ENCODE peak calls at places on chromosomes 2 and 18, in four cellular contexts. L, Y, B and O are unnamed samples.

GRCh38 chr2:199230091-199230490 is 227.6 kb downstream of the SATB2 start:
- DNase-seq in L (no peak), Y (no peak), B (peak; percentile 21), O (no peak)

GRCh38 chr2:26537069-26537825 is 59.3 kb upstream of the OTOF start:
- DNase-seq in B (no peak), L (no peak), Y (no peak), O (no peak)

GRCh38 chr18:43919565-43919964 is 642.3 kb upstream of the SYT4 start:
- DNase-seq in Y (no peak), B (no peak), L (no peak), O (no peak)

GRCh38 chr2:100321881-100322820 is at the start of gene LONRF2:
- DNase-seq in Y (peak; percentile 66), B (peak; percentile 8), L (no peak), O (no peak)

GRCh38 chr2:219398721-219399333 is 11.1 kb upstream of the DNPEP start:
- DNase-seq in Y (no peak), B (peak; percentile 16), L (no peak), O (no peak)

GRCh38 chr2:119004602-119005001 is 62.6 kb downstream of the MARCO start:
- DNase-seq in Y (no peak), B (no peak), L (no peak), O (no peak)

GRCh38 chr2:69985684-69986083 is 24.3 kb upstream of the ASPRV1 start:
- DNase-seq in Y (no peak), L (no peak), B (no peak), O (no peak)

GRCh38 chr2:46007412-46007811 is 289.8 kb upstream of the EPAS1 start:
- DNase-seq in B (no peak), L (no peak), Y (no peak), O (no peak)

GRCh38 chr2:48755473-48755872 is at the start of gene LHCGR:
- DNase-seq in L (no peak), B (no peak), Y (no peak), O (no peak)